ENCODE peak calls at places on chromosome 2, in four cellular contexts. O is ovary, X is SK-N-SH, S is pancreas. U is an unnamed sample. For H3K4me1, the result is how much of the 10 kb centered on the place peaks cover.

GRCh38 chr2:101597347-101597944 is 100.1 kb upstream of the MAP4K4 start:
- DNase-seq in O (no peak), X (no peak), S (no peak), U (no peak)

GRCh38 chr2:29374823-29375222 is 259.6 kb downstream of the CLIP4 start:
- DNase-seq in O (no peak), X (no peak), S (peak), U (no peak)

GRCh38 chr2:238974061-238974460 is 126.2 kb downstream of the TWIST2 start:
- DNase-seq in O (no peak), X (no peak), S (no peak), U (no peak)

GRCh38 chr2:102139851-102140250 is 2.7 kb upstream of the IL1R1 start:
- DNase-seq in O (no peak), X (no peak), S (no peak), U (no peak)

GRCh38 chr2:199070550-199070949 is 387.2 kb downstream of the SATB2 start:
- DNase-seq in O (no peak), X (no peak), S (no peak), U (no peak)

GRCh38 chr2:160168878-160169277 is 31.2 kb downstream of the ITGB6 start:
- DNase-seq in O (no peak), X (no peak), S (no peak), U (no peak)

GRCh38 chr2:10518470-10519060 is 70.4 kb upstream of the ODC1 start:
- DNase-seq in O (no peak), X (no peak), S (no peak), U (no peak)

GRCh38 chr2:101396352-101396717 is 9.0 kb upstream of the CREG2 start:
- DNase-seq in O (no peak), X (no peak), S (no peak), U (peak)

GRCh38 chr2:1823187-1824169 is 79.2 kb upstream of the PXDN start:
- DNase-seq in O (no peak), X (no peak), S (no peak), U (no peak)

GRCh38 chr2:179745615-179746263 is 115.7 kb downstream of the ZNF385B start:
- DNase-seq in O (no peak), X (no peak), S (no peak), U (no peak)

GRCh38 chr2:202491514-202491913 is 115.4 kb downstream of the BMPR2 start:
- DNase-seq in O (no peak), X (no peak), S (no peak), U (no peak)

GRCh38 chr2:202488671-202489070 is 112.5 kb downstream of the BMPR2 start:
- DNase-seq in O (no peak), X (no peak), S (no peak), U (no peak)

GRCh38 chr2:202494856-202495604 is 118.9 kb downstream of the BMPR2 start:
- DNase-seq in O (no peak), X (no peak), S (no peak), U (no peak)

GRCh38 chr2:202490479-202490878 is 114.4 kb downstream of the BMPR2 start:
- DNase-seq in O (no peak), X (no peak), S (no peak), U (no peak)

GRCh38 chr2:202494300-202494699 is 118.2 kb downstream of the BMPR2 start:
- DNase-seq in O (no peak), X (peak), S (no peak), U (no peak)
- H3K27ac ChIP-seq in O (no peak), X (no peak), S (no peak), U (no peak)

GRCh38 chr2:75559633-75560021 is 1.1 kb downstream of the EVA1A start:
- DNase-seq in O (no peak), X (no peak), S (no peak), U (no peak)
- H3K4me3 ChIP-seq in O (peak), X (peak), S (peak), U (no peak)

DNA sequence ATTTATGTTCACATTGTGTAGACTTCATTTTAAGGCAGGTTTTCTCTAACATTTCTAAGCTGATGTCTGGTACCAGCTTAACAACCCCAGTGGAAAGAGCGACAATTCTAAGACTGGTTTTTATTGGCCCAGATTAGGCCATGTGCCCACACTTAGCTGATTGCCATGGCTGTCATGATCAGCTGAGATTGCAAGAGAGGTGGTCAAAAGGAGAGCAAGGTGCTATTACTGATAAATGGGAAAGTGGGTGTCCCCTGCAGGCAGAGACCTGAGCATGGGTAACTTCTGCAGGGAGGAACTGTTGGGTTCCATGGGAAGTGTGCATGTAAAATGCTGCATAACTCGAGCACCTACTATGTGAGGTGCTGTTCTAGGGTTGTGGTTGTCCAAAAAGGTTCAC is 56.8 kb upstream of the MCFD2 start:
- DNase-seq in O (no peak), X (no peak), S (no peak), U (no peak)
- H3K4me1 ChIP-seq in O (under half), X (under half), S (under half), U (half or more)

GRCh38 chr2:119231975-119232665 is 8.5 kb downstream of the STEAP3 start:
- DNase-seq in O (no peak), X (no peak), S (no peak), U (no peak)

GRCh38 chr2:119233326-119234020 is 9.8 kb downstream of the STEAP3 start:
- DNase-seq in O (no peak), X (no peak), S (no peak), U (no peak)

GRCh38 chr2:119236796-119237195 is 13.2 kb downstream of the STEAP3 start:
- DNase-seq in O (no peak), X (no peak), S (no peak), U (no peak)

GRCh38 chr2:119232666-119232993 is 9.0 kb downstream of the STEAP3 start:
- DNase-seq in O (no peak), X (no peak), S (no peak), U (no peak)

GRCh38 chr2:119234021-119235019 is 10.7 kb downstream of the STEAP3 start:
- DNase-seq in O (no peak), X (peak), S (no peak), U (peak)
- H3K27ac ChIP-seq in O (no peak), X (no peak), S (no peak), U (no peak)

GRCh38 chr2:165655653-165656052 is 138.4 kb downstream of the GALNT3 start:
- DNase-seq in O (no peak), X (no peak), S (no peak), U (no peak)
- H3K4me3 ChIP-seq in O (no peak), X (no peak), S (no peak), U (no peak)

DNA sequence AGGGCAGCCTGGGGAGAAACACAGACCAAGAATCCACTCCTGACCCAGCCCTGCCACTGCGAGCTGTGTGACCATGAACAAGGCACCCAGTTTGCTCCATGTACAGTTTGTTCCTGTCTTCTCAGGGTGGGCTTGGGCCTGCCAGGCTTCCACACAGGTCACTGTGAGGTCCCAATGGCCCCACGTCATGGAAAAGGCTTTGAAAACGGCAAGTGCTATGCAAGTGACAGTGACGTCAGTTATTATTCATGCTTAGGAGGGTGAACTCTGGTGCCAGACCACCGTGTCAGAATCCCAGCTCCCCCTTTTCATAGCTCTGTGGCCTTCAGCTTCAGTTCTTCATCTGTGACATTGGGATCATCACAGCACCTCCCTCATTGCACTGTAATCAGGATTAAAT is 87.1 kb downstream of the TNS1 start:
- DNase-seq in O (no peak), X (no peak), S (no peak), U (no peak)
- H3K4me1 ChIP-seq in O (half or more), X (half or more), S (half or more), U (half or more)

GRCh38 chr2:236717120-236717519 is 147.5 kb downstream of the ACKR3 start:
- DNase-seq in O (no peak), X (no peak), S (no peak), U (no peak)
- H3K27ac ChIP-seq in O (no peak), X (no peak), S (no peak), U (no peak)

GRCh38 chr2:9378433-9379371 is 44.6 kb downstream of the ITGB1BP1 start:
- DNase-seq in O (no peak), X (no peak), S (no peak), U (peak)
- H3K4me3 ChIP-seq in O (no peak), X (no peak), S (no peak), U (no peak)

DNA sequence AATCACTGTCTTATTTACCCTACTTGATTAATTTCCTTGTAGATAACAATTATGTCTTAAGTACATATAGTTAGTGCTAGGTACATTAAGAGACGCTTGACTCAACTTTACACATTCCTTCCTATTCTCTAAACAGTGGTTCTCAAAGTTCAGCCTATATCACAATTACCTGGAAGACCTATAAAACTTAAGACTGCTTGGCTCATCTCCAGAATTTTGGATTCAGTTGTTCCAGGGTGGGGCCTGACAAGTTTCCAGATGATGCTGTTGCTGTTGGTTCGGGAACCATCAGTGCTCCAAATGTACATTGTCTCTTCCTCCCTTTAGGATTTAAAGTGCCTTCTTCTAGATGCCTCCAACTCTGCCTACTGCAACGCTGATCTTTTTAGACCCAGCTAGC is 4.0 kb downstream of the PPP3R1 start:
- DNase-seq in O (no peak), X (no peak), S (no peak), U (no peak)
- H3K4me1 ChIP-seq in O (under half), X (under half), S (under half), U (under half)

DNA sequence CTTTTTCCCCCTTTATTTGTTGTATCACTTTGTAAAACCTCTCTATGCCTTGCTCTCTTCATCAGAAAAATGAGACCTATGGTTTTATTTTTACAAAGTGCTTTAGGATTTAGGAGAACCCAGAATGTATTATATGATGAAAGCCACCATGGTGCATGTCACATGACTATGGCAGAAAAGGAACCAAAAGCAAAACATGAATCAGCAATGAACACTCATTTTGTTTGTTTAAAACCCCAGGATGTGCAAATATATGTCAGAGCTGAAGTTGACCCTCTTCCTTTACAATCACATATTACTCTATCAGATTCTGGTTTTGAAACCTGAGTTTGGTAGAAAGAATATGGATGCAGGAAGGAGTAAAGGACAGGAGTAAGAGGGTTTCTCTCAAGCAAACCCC is 70.0 kb downstream of the FIGN start:
- DNase-seq in O (no peak), X (no peak), S (no peak), U (no peak)
- H3K27ac ChIP-seq in O (no peak), X (no peak), S (no peak), U (no peak)